ENCODE peak calls at places on chromosomes 7 and 10, in nine cellular contexts. L, S, M, I, T, F, W, J and Q are unnamed samples.

GRCh38 chr10:54797636-54798395 is 3.2 kb downstream of the PCDH15 start:
- DNase-seq in L (peak), S (no peak), M (no peak), I (no peak), T (no peak), F (no peak), W (no peak), J (no peak), Q (no peak)

GRCh38 chr10:11517150-11517549 is 94.3 kb downstream of the USP6NL start:
- DNase-seq in L (no peak), S (no peak), M (no peak), I (no peak), T (no peak), F (no peak), W (peak), J (no peak), Q (no peak)

GRCh38 chr7:27647052-27647451 is 15.6 kb downstream of the HIBADH start:
- DNase-seq in L (peak), S (peak), M (no peak), I (peak), T (no peak), F (no peak), W (no peak), J (no peak), Q (no peak)

GRCh38 chr10:27637601-27638000 is 108.0 kb downstream of the MKX start:
- DNase-seq in L (no peak), S (no peak), M (no peak), I (no peak), T (no peak), F (no peak), W (no peak), J (no peak), Q (no peak)

GRCh38 chr7:123043642-123044041 is 48.1 kb upstream of the TAS2R16 start:
- DNase-seq in L (no peak), S (no peak), M (no peak), I (no peak), T (no peak), F (no peak), W (no peak), J (no peak), Q (no peak)

GRCh38 chr10:133258066-133258817 is 18.4 kb downstream of the ADAM8 start:
- DNase-seq in L (no peak), S (no peak), M (peak), I (no peak), T (peak), F (no peak), W (no peak), J (no peak), Q (no peak)

GRCh38 chr7:79612903-79613302 is 159.4 kb upstream of the MAGI2 start:
- DNase-seq in L (no peak), S (no peak), M (no peak), I (no peak), T (no peak), F (no peak), W (no peak), J (no peak), Q (no peak)

GRCh38 chr7:48299580-48300169 is 128.4 kb downstream of the ABCA13 start:
- DNase-seq in L (peak), S (peak), M (peak), I (peak), T (peak), F (no peak), W (peak), J (no peak), Q (peak)

GRCh38 chr7:107596881-107597581 is 17.0 kb downstream of the BCAP29 start:
- DNase-seq in L (no peak), S (peak), M (no peak), I (no peak), T (no peak), F (no peak), W (no peak), J (no peak), Q (no peak)

GRCh38 chr10:50807851-50808776 is 68.4 kb downstream of the ASAH2B start:
- DNase-seq in L (no peak), S (peak), M (no peak), I (no peak), T (no peak), F (no peak), W (no peak), J (no peak), Q (peak)

GRCh38 chr10:128804411-128804810 is 662.6 kb upstream of the MGMT start:
- DNase-seq in L (no peak), S (no peak), M (no peak), I (no peak), T (no peak), F (no peak), W (no peak), J (no peak), Q (no peak)

GRCh38 chr10:31345886-31346285 is 26.9 kb downstream of the ZEB1 start:
- DNase-seq in L (no peak), S (no peak), M (no peak), I (no peak), T (no peak), F (no peak), W (no peak), J (no peak), Q (no peak)

GRCh38 chr7:142177869-142178268 is 66.4 kb downstream of the MGAM2 start:
- DNase-seq in L (no peak), S (peak), M (no peak), I (no peak), T (no peak), F (no peak), W (no peak), J (no peak), Q (no peak)

GRCh38 chr10:10831085-10831484 is 186.6 kb upstream of the CELF2 start:
- DNase-seq in L (peak), S (peak), M (no peak), I (peak), T (peak), F (no peak), W (no peak), J (no peak), Q (no peak)

GRCh38 chr7:149071641-149072437 is 18.7 kb downstream of the ZNF786 start:
- DNase-seq in L (no peak), S (no peak), M (no peak), I (no peak), T (peak), F (peak), W (peak), J (no peak), Q (no peak)

GRCh38 chr10:133199488-133199885 is 30.5 kb upstream of the UTF1 start:
- DNase-seq in L (no peak), S (no peak), M (no peak), I (no peak), T (no peak), F (no peak), W (no peak), J (no peak), Q (no peak)

GRCh38 chr7:140640060-140640611 is 477 bp downstream of the DENND2A start:
- DNase-seq in L (no peak), S (no peak), M (peak), I (peak), T (no peak), F (peak), W (no peak), J (no peak), Q (no peak)

GRCh38 chr10:625751-626711 is 63.4 kb downstream of the DIP2C start:
- DNase-seq in L (no peak), S (no peak), M (no peak), I (no peak), T (no peak), F (no peak), W (no peak), J (no peak), Q (no peak)

GRCh38 chr7:26052721-26053120 is 99.3 kb upstream of the NFE2L3 start:
- DNase-seq in L (peak), S (peak), M (no peak), I (no peak), T (no peak), F (no peak), W (no peak), J (no peak), Q (no peak)

GRCh38 chr7:40551685-40552576 is 417.1 kb downstream of the SUGCT start:
- DNase-seq in L (peak), S (peak), M (peak), I (peak), T (no peak), F (no peak), W (no peak), J (no peak), Q (no peak)